ENCODE peak calls at places on chromosomes 2 and 18, in six cellular contexts. Y, D, P, I, V and U are unnamed samples.

GRCh38 chr2:25250331-25251031 is 82.1 kb upstream of the POMC start:
- DNase-seq in Y (no peak), D (no peak), P (no peak), I (peak; percentile 86), V (no peak), U (peak; percentile 68)

GRCh38 chr2:72378737-72379346 is 231.2 kb upstream of the CYP26B1 start:
- DNase-seq in Y (no peak), D (no peak), P (peak; percentile 54), I (peak; percentile 4), V (no peak), U (peak; percentile 19)

GRCh38 chr2:225137971-225138370 is 95.7 kb upstream of the DOCK10 start:
- DNase-seq in Y (no peak), D (no peak), P (peak; percentile 86), I (no peak), V (no peak), U (peak; percentile 64)

GRCh38 chr2:96399342-96400048 is 63.9 kb downstream of the NCAPH start:
- DNase-seq in Y (no peak), D (no peak), P (no peak), I (no peak), V (no peak), U (no peak)

GRCh38 chr2:75168186-75168585 is 31.1 kb downstream of the TACR1 start:
- DNase-seq in Y (no peak), D (no peak), P (no peak), I (no peak), V (no peak), U (no peak)

GRCh38 chr18:1018211-1018651 is 113.6 kb downstream of the ADCYAP1 start:
- DNase-seq in Y (no peak), D (no peak), P (no peak), I (peak; percentile 86), V (no peak), U (peak; percentile 5)

GRCh38 chr18:78920436-78921138 is 59.0 kb upstream of the SALL3 start:
- DNase-seq in Y (no peak), D (no peak), P (no peak), I (no peak), V (no peak), U (no peak)

GRCh38 chr2:69589973-69590652 is 53.4 kb downstream of the AAK1 start:
- DNase-seq in Y (no peak), D (no peak), P (no peak), I (peak; percentile 66), V (no peak), U (no peak)

GRCh38 chr2:226963528-226963927 is 127.7 kb downstream of the RHBDD1 start:
- DNase-seq in Y (no peak), D (peak; percentile 44), P (peak; percentile 71), I (peak; percentile 96), V (no peak), U (peak; percentile 75)

GRCh38 chr18:55430026-55430425 is 158.0 kb downstream of the TCF4 start:
- DNase-seq in Y (no peak), D (no peak), P (no peak), I (no peak), V (no peak), U (no peak)

GRCh38 chr2:96527052-96527964 is 9.2 kb upstream of the ARID5A start:
- DNase-seq in Y (no peak), D (no peak), P (no peak), I (no peak), V (no peak), U (no peak)

GRCh38 chr2:237097911-237098702 is 12.4 kb downstream of the COPS8 start:
- DNase-seq in Y (no peak), D (no peak), P (peak; percentile 95), I (peak; percentile 83), V (no peak), U (peak; percentile 99)

GRCh38 chr2:64859208-64860161 is 129.7 kb upstream of the SLC1A4 start:
- DNase-seq in Y (peak; percentile 91), D (peak; percentile 63), P (peak; percentile 86), I (peak; percentile 92), V (peak; percentile 94), U (peak; percentile 80)

GRCh38 chr18:55997156-55997561 is 409.2 kb upstream of the TCF4 start:
- DNase-seq in Y (no peak), D (no peak), P (no peak), I (no peak), V (no peak), U (peak; percentile 73)

GRCh38 chr18:69898241-69898861 is 49.3 kb downstream of the CD226 start:
- DNase-seq in Y (no peak), D (no peak), P (no peak), I (peak; percentile 55), V (no peak), U (no peak)

GRCh38 chr2:118177318-118177717 is 89.0 kb downstream of the INSIG2 start:
- DNase-seq in Y (no peak), D (no peak), P (no peak), I (no peak), V (peak; percentile 6), U (no peak)

GRCh38 chr18:34767601-34768027 is 57.5 kb downstream of the DTNA start:
- DNase-seq in Y (no peak), D (no peak), P (peak; percentile 72), I (peak; percentile 89), V (no peak), U (peak; percentile 98)

GRCh38 chr2:218505754-218506371 is 62.3 kb downstream of the USP37 start:
- DNase-seq in Y (no peak), D (no peak), P (no peak), I (no peak), V (no peak), U (no peak)

GRCh38 chr2:112583497-112584133 is 794 bp upstream of the CHCHD5 start:
- DNase-seq in Y (no peak), D (peak; percentile 59), P (peak; percentile 32), I (no peak), V (no peak), U (peak; percentile 12)

GRCh38 chr2:178208336-178208735 is 14.0 kb downstream of the OSBPL6 start:
- DNase-seq in Y (no peak), D (no peak), P (no peak), I (no peak), V (no peak), U (no peak)

GRCh38 chr2:217142649-217143266 is 282.9 kb upstream of the TNP1 start:
- DNase-seq in Y (no peak), D (peak; percentile 29), P (peak; percentile 65), I (no peak), V (peak; percentile 8), U (peak; percentile 51)
- TF ChIP-seq CTCF in Y (peak; percentile 55), D (peak; percentile 83), P (peak; percentile 92), I (peak; percentile 42), V (peak; percentile 78), U (peak; percentile 73)

GRCh38 chr2:148604927-148605326 is 39.6 kb upstream of the EPC2 start:
- DNase-seq in Y (no peak), D (no peak), P (peak; percentile 42), I (no peak), V (no peak), U (peak; percentile 73)

GRCh38 chr2:148613231-148614023 is 31.1 kb upstream of the EPC2 start:
- DNase-seq in Y (no peak), D (no peak), P (no peak), I (no peak), V (no peak), U (no peak)

GRCh38 chr2:148603562-148603920 is 41.0 kb upstream of the EPC2 start:
- DNase-seq in Y (no peak), D (no peak), P (no peak), I (no peak), V (no peak), U (no peak)

GRCh38 chr2:148602918-148603561 is 41.5 kb upstream of the EPC2 start:
- DNase-seq in Y (no peak), D (no peak), P (no peak), I (no peak), V (no peak), U (no peak)

DNA sequence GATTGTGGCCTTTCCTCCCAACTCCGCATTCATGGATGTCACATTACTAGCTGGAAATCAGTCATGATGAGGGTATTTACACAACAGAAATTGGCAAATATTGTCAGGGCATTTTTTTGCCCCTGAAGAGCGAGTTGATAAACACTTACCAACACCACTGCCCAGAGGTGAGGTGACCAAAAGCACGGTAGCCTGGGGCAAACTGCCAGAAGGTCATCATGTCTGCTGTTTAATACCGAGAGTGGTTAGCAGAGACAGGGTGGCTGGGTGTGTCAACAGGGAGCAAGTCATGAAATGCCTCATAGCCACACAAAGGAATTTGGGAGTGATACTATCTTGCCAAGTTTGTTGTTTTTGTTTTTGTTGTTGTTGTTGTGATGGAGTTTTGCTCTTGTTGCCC is 37.0 kb upstream of the EPC2 start:
- DNase-seq in Y (no peak), D (no peak), P (peak; percentile 63), I (no peak), V (peak; percentile 84), U (peak; percentile 48)
- H3K4me3 ChIP-seq in Y (no peak overlapping the region), D (no peak overlapping the region), P (no peak overlapping the region), I (no peak overlapping the region), V (no peak overlapping the region), U (no peak overlapping the region)

DNA sequence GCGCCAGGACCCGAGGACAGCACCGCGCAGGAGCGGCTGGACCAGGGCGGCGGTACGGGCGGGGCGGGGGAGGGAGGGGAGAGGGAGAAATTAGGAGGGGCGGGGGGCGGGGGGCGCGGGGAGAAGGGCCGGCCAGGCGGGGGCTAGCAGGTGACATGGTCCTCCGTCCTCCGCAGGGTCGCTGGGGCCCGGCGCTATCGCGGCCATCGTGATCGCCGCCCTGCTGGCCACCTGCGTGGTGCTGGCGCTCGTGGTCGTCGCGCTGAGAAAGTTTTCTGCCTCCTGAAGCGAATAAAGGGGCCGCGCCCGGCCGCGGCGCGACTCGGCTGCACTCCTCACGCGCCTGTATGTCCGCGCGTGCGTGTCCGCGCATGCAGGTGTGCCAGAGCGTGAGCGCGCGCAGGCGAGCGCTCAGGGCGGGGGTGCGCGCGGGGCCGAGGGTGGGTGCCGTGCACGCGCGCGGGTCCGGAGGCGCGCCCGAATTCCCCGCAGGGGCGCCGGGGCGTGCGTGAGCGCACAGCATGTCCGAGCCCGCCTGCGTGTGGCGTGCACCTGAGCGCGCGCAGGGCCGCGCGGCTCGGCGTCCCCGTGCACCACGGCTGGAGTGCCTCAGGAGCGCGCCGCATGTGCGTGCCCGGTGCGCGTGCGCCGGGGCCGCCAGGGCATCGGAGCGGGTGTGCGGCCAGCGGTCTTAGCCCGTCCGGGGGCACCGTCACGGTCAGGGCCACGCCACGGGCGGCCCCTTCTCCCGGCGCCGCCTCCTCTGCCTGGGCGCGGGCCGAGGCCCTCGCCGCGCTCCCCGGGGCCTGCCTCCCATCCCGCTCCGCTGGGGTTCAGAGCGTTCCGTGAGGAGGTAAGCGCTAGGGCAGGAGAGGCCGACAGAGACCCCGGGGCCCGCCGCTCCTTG is 6.3 kb downstream of the SNORC start:
- DNase-seq in Y (no peak), D (no peak), P (peak; percentile 80), I (no peak), V (peak; percentile 61), U (peak; percentile 49)
- TF ChIP-seq CTCF in Y (no peak), D (no peak), P (peak; percentile 10), I (no peak), V (no peak), U (peak; percentile 19)

DNA sequence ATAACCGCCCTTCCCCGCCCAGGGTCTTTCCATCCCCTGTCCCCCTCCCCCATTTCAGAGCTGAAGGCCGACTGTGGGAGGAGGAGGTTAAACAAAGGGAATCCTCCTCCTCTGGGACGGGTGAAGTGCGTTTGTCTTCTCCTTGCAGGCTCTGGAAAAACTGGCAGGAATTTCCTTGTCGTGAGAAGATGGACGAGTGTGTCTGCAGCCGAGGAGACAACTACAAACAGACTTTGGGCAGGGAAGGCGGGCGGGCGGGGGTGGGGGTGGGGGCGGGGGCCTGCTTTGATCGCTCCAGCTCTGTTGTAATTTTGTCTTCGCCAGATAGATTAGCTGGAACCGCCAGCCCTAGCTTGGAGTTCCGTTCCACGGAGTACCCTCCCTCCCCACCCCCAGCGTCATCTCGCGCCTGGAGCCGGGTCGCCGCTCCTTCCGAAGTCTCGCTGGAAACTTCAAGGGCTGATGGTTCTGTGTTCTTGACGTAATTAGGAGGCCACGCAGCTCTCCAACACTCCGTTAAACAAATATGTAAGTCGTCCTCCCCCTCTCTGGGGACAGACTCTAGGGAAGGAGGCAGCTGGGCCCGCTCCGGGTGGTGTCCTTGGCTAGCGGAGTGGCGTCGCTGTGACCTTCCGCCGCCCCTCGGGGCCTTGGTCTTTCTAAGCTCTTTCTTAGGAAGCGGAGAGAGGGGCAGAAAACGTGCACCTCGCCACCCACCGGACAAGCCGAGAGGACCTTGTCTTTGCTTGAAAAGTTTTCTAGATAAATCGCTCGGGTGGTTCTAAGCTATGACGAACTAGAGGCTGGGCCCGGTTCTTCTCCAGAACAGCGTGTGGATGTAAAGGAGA is 6.2 kb upstream of the SP9 start:
- DNase-seq in Y (no peak), D (no peak), P (no peak), I (no peak), V (no peak), U (no peak)
- H3K4me3 ChIP-seq in Y (peak overlapping the region; percentile 33), D (no peak overlapping the region), P (no peak overlapping the region), I (no peak overlapping the region), V (no peak overlapping the region), U (no peak overlapping the region)